ENCODE peak calls at places on chromosomes 6 and 20, in six cellular contexts. One of them, this sample, is unnamed.

GRCh38 chr20:8043687-8044278 is 24.2 kb upstream of the TMX4 start:
- DNase-seq in GM12878: no peak
- DNase-seq in H1: no peak
- DNase-seq in HepG2: peak
- DNase-seq in HCT116: peak
- DNase-seq in SK-N-SH: peak
- DNase-seq in this sample: peak

GRCh38 chr6:147615659-147616456 is 107.4 kb downstream of the SAMD5 start:
- DNase-seq in GM12878: no peak
- DNase-seq in H1: no peak
- DNase-seq in HepG2: no peak
- DNase-seq in HCT116: no peak
- DNase-seq in SK-N-SH: no peak
- DNase-seq in this sample: no peak

GRCh38 chr20:38167851-38168760 is 3.0 kb upstream of the TGM2 start:
- DNase-seq in GM12878: no peak
- DNase-seq in H1: no peak
- DNase-seq in HepG2: peak
- DNase-seq in HCT116: no peak
- DNase-seq in SK-N-SH: no peak
- DNase-seq in this sample: no peak

GRCh38 chr6:6008648-6009421 is 2.1 kb upstream of the NRN1 start:
- DNase-seq in GM12878: peak
- DNase-seq in H1: no peak
- DNase-seq in HepG2: peak
- DNase-seq in HCT116: peak
- DNase-seq in SK-N-SH: peak
- DNase-seq in this sample: peak

GRCh38 chr6:1371933-1372332 is 17.4 kb upstream of the FOXF2 start:
- DNase-seq in GM12878: no peak
- DNase-seq in H1: no peak
- DNase-seq in HepG2: no peak
- DNase-seq in HCT116: no peak
- DNase-seq in SK-N-SH: no peak
- DNase-seq in this sample: no peak

GRCh38 chr20:61404311-61404710 is 152.2 kb downstream of the CDH4 start:
- DNase-seq in GM12878: no peak
- DNase-seq in H1: no peak
- DNase-seq in HepG2: no peak
- DNase-seq in HCT116: no peak
- DNase-seq in SK-N-SH: no peak
- DNase-seq in this sample: no peak

GRCh38 chr6:5989141-5989723 is 17.5 kb downstream of the NRN1 start:
- DNase-seq in GM12878: no peak
- DNase-seq in H1: no peak
- DNase-seq in HepG2: no peak
- DNase-seq in HCT116: no peak
- DNase-seq in SK-N-SH: no peak
- DNase-seq in this sample: no peak

GRCh38 chr6:41638801-41639555 is 710 bp downstream of the MDFI start:
- DNase-seq in GM12878: no peak
- DNase-seq in H1: no peak
- DNase-seq in HepG2: no peak
- DNase-seq in HCT116: no peak
- DNase-seq in SK-N-SH: peak
- DNase-seq in this sample: no peak

GRCh38 chr6:9412951-9413559 is 977.7 kb upstream of the SLC35B3 start:
- DNase-seq in GM12878: no peak
- DNase-seq in H1: no peak
- DNase-seq in HepG2: peak
- DNase-seq in HCT116: peak
- DNase-seq in SK-N-SH: peak
- DNase-seq in this sample: no peak

GRCh38 chr20:51647674-51648570 is 105.4 kb upstream of the NFATC2 start:
- DNase-seq in GM12878: no peak
- DNase-seq in H1: no peak
- DNase-seq in HepG2: peak
- DNase-seq in HCT116: no peak
- DNase-seq in SK-N-SH: no peak
- DNase-seq in this sample: no peak

GRCh38 chr20:20229595-20229994 is 138.3 kb upstream of the INSM1 start:
- DNase-seq in GM12878: no peak
- DNase-seq in H1: no peak
- DNase-seq in HepG2: no peak
- DNase-seq in HCT116: no peak
- DNase-seq in SK-N-SH: no peak
- DNase-seq in this sample: no peak

GRCh38 chr20:46132705-46133120 is 14.6 kb downstream of the CD40 start:
- DNase-seq in GM12878: no peak
- DNase-seq in H1: no peak
- DNase-seq in HepG2: peak
- DNase-seq in HCT116: peak
- DNase-seq in SK-N-SH: peak
- DNase-seq in this sample: peak

GRCh38 chr6:130794686-130795085 is 32.5 kb upstream of the SMLR1 start:
- DNase-seq in GM12878: no peak
- DNase-seq in H1: no peak
- DNase-seq in HepG2: no peak
- DNase-seq in HCT116: no peak
- DNase-seq in SK-N-SH: no peak
- DNase-seq in this sample: no peak

GRCh38 chr6:121436966-121437756 is 1.7 kb downstream of the GJA1 start:
- DNase-seq in GM12878: no peak
- DNase-seq in H1: no peak
- DNase-seq in HepG2: no peak
- DNase-seq in HCT116: no peak
- DNase-seq in SK-N-SH: peak
- DNase-seq in this sample: peak

GRCh38 chr20:44026932-44027685 is 112.5 kb downstream of the TOX2 start:
- DNase-seq in GM12878: no peak
- DNase-seq in H1: no peak
- DNase-seq in HepG2: no peak
- DNase-seq in HCT116: no peak
- DNase-seq in SK-N-SH: peak
- DNase-seq in this sample: no peak

GRCh38 chr6:42249279-42249678 is 31.6 kb upstream of the MRPS10 start:
- DNase-seq in GM12878: no peak
- DNase-seq in H1: no peak
- DNase-seq in HepG2: no peak
- DNase-seq in HCT116: no peak
- DNase-seq in SK-N-SH: no peak
- DNase-seq in this sample: no peak

GRCh38 chr6:167709196-167709595 is 117.5 kb upstream of the AFDN start:
- DNase-seq in GM12878: no peak
- DNase-seq in H1: no peak
- DNase-seq in HepG2: no peak
- DNase-seq in HCT116: no peak
- DNase-seq in SK-N-SH: peak
- DNase-seq in this sample: no peak

GRCh38 chr20:64156886-64157875 is 7.1 kb upstream of the MYT1 start:
- DNase-seq in GM12878: no peak
- DNase-seq in H1: no peak
- DNase-seq in HepG2: no peak
- DNase-seq in HCT116: no peak
- DNase-seq in SK-N-SH: no peak
- DNase-seq in this sample: no peak

GRCh38 chr20:51768759-51769517 is 748 bp upstream of the ATP9A start:
- DNase-seq in GM12878: no peak
- DNase-seq in H1: no peak
- DNase-seq in HepG2: no peak
- DNase-seq in HCT116: no peak
- DNase-seq in SK-N-SH: no peak
- DNase-seq in this sample: no peak

GRCh38 chr6:170480045-170480714 is 72.9 kb downstream of the PSMB1 start:
- DNase-seq in GM12878: no peak
- DNase-seq in H1: peak
- DNase-seq in HepG2: no peak
- DNase-seq in HCT116: no peak
- DNase-seq in SK-N-SH: no peak
- DNase-seq in this sample: peak

GRCh38 chr6:33904050-33904827 is 100.4 kb upstream of the MLN start:
- DNase-seq in GM12878: peak
- DNase-seq in H1: no peak
- DNase-seq in HepG2: no peak
- DNase-seq in HCT116: no peak
- DNase-seq in SK-N-SH: no peak
- DNase-seq in this sample: no peak

GRCh38 chr20:51426879-51427624 is 115.5 kb downstream of the NFATC2 start:
- DNase-seq in GM12878: no peak
- DNase-seq in H1: no peak
- DNase-seq in HepG2: peak
- DNase-seq in HCT116: no peak
- DNase-seq in SK-N-SH: no peak
- DNase-seq in this sample: no peak

GRCh38 chr20:2429061-2429460 is 41.5 kb downstream of the SNRPB start:
- DNase-seq in GM12878: no peak
- DNase-seq in H1: no peak
- DNase-seq in HepG2: no peak
- DNase-seq in HCT116: no peak
- DNase-seq in SK-N-SH: no peak
- DNase-seq in this sample: no peak

GRCh38 chr20:29497261-29497671 is 1760.2 kb upstream of the DEFB115 start:
- DNase-seq in GM12878: no peak
- DNase-seq in H1: no peak
- DNase-seq in HepG2: peak
- DNase-seq in HCT116: no peak
- DNase-seq in SK-N-SH: peak
- DNase-seq in this sample: peak

DNA sequence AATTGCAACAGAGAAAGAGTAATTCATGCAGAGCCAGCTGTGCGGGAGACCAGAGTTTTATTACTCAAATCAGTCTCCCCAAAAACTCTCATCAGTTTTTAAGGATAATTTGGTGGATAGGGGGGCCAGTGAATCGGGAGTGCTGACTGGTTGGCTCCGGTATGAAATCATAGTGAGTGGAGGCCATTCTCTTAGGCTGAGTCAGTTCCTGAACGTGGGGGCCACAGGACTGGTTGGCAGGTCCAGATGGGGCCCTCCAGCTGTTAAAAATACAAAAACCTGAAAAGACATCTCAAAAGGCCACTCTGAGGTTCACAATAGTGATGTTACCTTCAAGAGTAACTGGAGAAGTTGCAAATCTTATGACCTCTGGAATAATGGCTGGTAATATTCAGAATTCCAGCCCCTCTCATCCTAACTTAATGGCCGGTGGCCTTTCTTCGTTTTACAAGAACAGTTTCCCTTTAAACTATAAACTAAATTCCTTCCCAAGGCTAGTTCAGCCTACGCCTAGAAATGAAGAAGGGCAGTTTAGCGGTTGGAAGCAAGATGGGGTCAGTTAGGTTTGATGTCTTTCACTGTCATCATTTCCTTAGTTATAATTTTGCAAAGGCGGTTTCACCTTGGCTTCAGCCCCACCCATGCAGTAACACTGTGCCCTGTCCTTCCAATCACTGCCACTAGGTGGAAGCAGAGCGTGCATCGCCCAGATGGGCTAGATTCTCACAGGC is 6.8 kb upstream of the MICA start:
- DNase-seq in GM12878: no peak
- DNase-seq in H1: no peak
- DNase-seq in HepG2: peak
- DNase-seq in HCT116: peak
- DNase-seq in SK-N-SH: peak
- DNase-seq in this sample: peak
- TF ChIP-seq JUND in GM12878: no peak
- TF ChIP-seq JUND in H1: no peak
- TF ChIP-seq JUND in HepG2: no peak
- TF ChIP-seq JUND in HCT116: no peak
- TF ChIP-seq JUND in SK-N-SH: no peak
- TF ChIP-seq JUND in this sample: no peak

DNA sequence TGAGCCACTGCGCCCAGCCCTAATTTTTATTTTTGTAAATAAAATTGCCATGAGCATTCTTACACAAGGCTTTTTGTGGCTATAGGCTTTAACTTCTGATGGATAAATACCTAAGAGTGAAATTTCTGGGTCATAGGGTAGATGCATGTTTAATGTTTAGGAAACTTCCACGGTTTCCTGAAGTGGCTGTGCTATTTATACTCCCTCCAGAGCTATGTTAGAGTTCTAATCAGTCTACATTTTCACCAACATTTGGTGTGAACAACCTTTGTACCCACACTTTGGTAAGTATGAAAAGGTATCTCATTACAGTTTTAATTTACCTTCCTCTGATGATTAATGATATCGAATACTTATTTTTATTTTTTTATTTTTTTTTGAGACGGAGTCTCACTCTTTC is 6.1 kb upstream of the MAS1 start:
- DNase-seq in GM12878: no peak
- DNase-seq in H1: no peak
- DNase-seq in HepG2: no peak
- DNase-seq in HCT116: no peak
- DNase-seq in SK-N-SH: no peak
- DNase-seq in this sample: no peak
- TF ChIP-seq JUND in GM12878: no peak
- TF ChIP-seq JUND in H1: no peak
- TF ChIP-seq JUND in HepG2: no peak
- TF ChIP-seq JUND in HCT116: no peak
- TF ChIP-seq JUND in SK-N-SH: no peak
- TF ChIP-seq JUND in this sample: no peak

DNA sequence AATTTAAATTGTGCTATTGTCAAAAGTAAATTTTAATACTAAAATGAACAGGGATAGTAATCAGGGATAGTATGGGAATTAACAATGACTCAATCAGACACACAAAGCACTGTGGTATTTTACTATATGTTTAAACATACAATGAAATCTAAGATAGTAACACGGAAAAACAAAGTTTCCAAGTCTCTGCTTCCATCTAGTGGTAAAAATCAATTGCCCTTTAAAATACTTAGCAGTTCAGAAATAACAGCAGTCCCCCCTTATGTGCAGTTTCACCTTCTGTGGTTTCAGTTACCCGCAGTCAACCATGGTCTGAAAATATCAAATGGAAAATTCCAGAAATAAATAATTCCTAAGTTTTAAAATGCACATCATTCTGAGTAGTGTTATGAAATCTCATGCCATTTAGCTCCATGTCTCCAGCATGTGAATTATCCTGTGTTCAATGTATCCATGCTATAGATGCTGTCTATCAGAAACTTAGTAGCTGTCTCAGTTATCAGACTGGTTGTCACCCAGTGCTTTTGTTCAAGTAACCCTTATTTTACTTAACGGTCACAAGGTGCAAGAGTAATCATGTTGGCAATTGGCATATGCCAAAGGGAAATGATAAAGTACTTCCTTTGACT is 58.5 kb downstream of the AHI1 start:
- DNase-seq in GM12878: peak
- DNase-seq in H1: no peak
- DNase-seq in HepG2: peak
- DNase-seq in HCT116: no peak
- DNase-seq in SK-N-SH: peak
- DNase-seq in this sample: peak
- TF ChIP-seq JUND in GM12878: no peak
- TF ChIP-seq JUND in H1: no peak
- TF ChIP-seq JUND in HepG2: no peak
- TF ChIP-seq JUND in HCT116: no peak
- TF ChIP-seq JUND in SK-N-SH: no peak
- TF ChIP-seq JUND in this sample: no peak

DNA sequence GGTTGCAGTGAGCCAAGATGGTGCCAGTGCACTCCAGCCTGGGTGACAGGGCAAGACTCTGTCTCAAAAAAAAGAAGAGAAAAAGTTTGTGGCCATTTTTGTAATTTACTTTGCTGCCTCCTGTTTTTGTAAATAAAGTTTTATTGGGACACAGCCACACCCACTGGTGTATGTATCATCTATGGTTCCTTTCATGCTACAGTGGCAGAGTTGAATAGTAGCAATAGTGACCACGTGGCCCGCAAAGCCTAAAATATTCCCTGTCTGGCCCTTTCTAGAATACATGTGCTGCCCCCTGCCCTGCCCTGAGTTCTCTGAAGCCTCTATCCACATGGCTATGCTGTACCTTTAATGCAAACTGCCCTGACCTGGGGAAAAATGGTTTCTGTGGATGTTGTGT is 75.3 kb upstream of the ZNF133 start:
- DNase-seq in GM12878: no peak
- DNase-seq in H1: no peak
- DNase-seq in HepG2: no peak
- DNase-seq in HCT116: no peak
- DNase-seq in SK-N-SH: no peak
- DNase-seq in this sample: no peak
- TF ChIP-seq JUND in GM12878: no peak
- TF ChIP-seq JUND in H1: no peak
- TF ChIP-seq JUND in HepG2: no peak
- TF ChIP-seq JUND in HCT116: no peak
- TF ChIP-seq JUND in SK-N-SH: no peak
- TF ChIP-seq JUND in this sample: no peak

This sample was measured in T47D.